ENCODE peak calls at places on chromosome 5, in seven cellular contexts. One of them, this sample, is unnamed.

GRCh38 chr5:108753331-108753730 is 5.6 kb downstream of the FER start:
- DNase-seq in fibroblast of lung: no peak
- DNase-seq in glutamatergic neuron: no peak
- DNase-seq in ascending aorta: no peak
- DNase-seq in kidney: no peak
- DNase-seq in mucosa of descending colon: no peak
- DNase-seq in Calu3: no peak
- DNase-seq in this sample: no peak

GRCh38 chr5:178940569-178941360 is at the start of gene ZNF454:
- DNase-seq in fibroblast of lung: peak
- DNase-seq in glutamatergic neuron: peak
- DNase-seq in ascending aorta: peak
- DNase-seq in kidney: peak
- DNase-seq in mucosa of descending colon: peak
- DNase-seq in Calu3: no peak
- DNase-seq in this sample: peak

GRCh38 chr5:95644351-95645042 is 2.1 kb upstream of the RFESD start:
- DNase-seq in fibroblast of lung: peak
- DNase-seq in glutamatergic neuron: peak
- DNase-seq in ascending aorta: peak
- DNase-seq in kidney: no peak
- DNase-seq in mucosa of descending colon: peak
- DNase-seq in Calu3: peak
- DNase-seq in this sample: no peak

GRCh38 chr5:169753795-169754194 is 116.7 kb downstream of the DOCK2 start:
- DNase-seq in fibroblast of lung: peak
- DNase-seq in glutamatergic neuron: no peak
- DNase-seq in ascending aorta: no peak
- DNase-seq in kidney: no peak
- DNase-seq in mucosa of descending colon: no peak
- DNase-seq in Calu3: no peak
- DNase-seq in this sample: no peak

GRCh38 chr5:78497573-78498533 is 137.4 kb downstream of the SCAMP1 start:
- DNase-seq in fibroblast of lung: no peak
- DNase-seq in glutamatergic neuron: no peak
- DNase-seq in ascending aorta: no peak
- DNase-seq in kidney: no peak
- DNase-seq in mucosa of descending colon: no peak
- DNase-seq in Calu3: no peak
- DNase-seq in this sample: no peak

GRCh38 chr5:26889810-26890209 is 148.6 kb downstream of the CDH9 start:
- DNase-seq in fibroblast of lung: no peak
- DNase-seq in glutamatergic neuron: no peak
- DNase-seq in ascending aorta: no peak
- DNase-seq in kidney: no peak
- DNase-seq in mucosa of descending colon: no peak
- DNase-seq in Calu3: no peak
- DNase-seq in this sample: no peak

GRCh38 chr5:78706381-78706780 is 57.8 kb upstream of the LHFPL2 start:
- DNase-seq in fibroblast of lung: no peak
- DNase-seq in glutamatergic neuron: no peak
- DNase-seq in ascending aorta: no peak
- DNase-seq in kidney: no peak
- DNase-seq in mucosa of descending colon: no peak
- DNase-seq in Calu3: no peak
- DNase-seq in this sample: no peak

GRCh38 chr5:53712327-53712726 is 151.9 kb downstream of the NDUFS4 start:
- DNase-seq in fibroblast of lung: no peak
- DNase-seq in glutamatergic neuron: no peak
- DNase-seq in ascending aorta: no peak
- DNase-seq in kidney: peak
- DNase-seq in mucosa of descending colon: no peak
- DNase-seq in Calu3: no peak
- DNase-seq in this sample: no peak

GRCh38 chr5:150141544-150142188 is 14.0 kb downstream of the PDGFRB start:
- DNase-seq in fibroblast of lung: peak
- DNase-seq in glutamatergic neuron: no peak
- DNase-seq in ascending aorta: no peak
- DNase-seq in kidney: peak
- DNase-seq in mucosa of descending colon: no peak
- DNase-seq in Calu3: no peak
- DNase-seq in this sample: no peak

GRCh38 chr5:132258102-132259060 is 885 bp downstream of the PDLIM4 start:
- DNase-seq in fibroblast of lung: peak
- DNase-seq in glutamatergic neuron: no peak
- DNase-seq in ascending aorta: peak
- DNase-seq in kidney: no peak
- DNase-seq in mucosa of descending colon: peak
- DNase-seq in Calu3: no peak
- DNase-seq in this sample: no peak

GRCh38 chr5:179219661-179220620 is 125.3 kb downstream of the ADAMTS2 start:
- DNase-seq in fibroblast of lung: no peak
- DNase-seq in glutamatergic neuron: no peak
- DNase-seq in ascending aorta: no peak
- DNase-seq in kidney: peak
- DNase-seq in mucosa of descending colon: no peak
- DNase-seq in Calu3: no peak
- DNase-seq in this sample: no peak

GRCh38 chr5:65032250-65032649 is 263.5 kb downstream of the CWC27 start:
- DNase-seq in fibroblast of lung: peak
- DNase-seq in glutamatergic neuron: no peak
- DNase-seq in ascending aorta: peak
- DNase-seq in kidney: no peak
- DNase-seq in mucosa of descending colon: no peak
- DNase-seq in Calu3: no peak
- DNase-seq in this sample: no peak

GRCh38 chr5:55338810-55339243 is 31.0 kb downstream of the MTREX start:
- DNase-seq in fibroblast of lung: no peak
- DNase-seq in glutamatergic neuron: no peak
- DNase-seq in ascending aorta: peak
- DNase-seq in kidney: no peak
- DNase-seq in mucosa of descending colon: no peak
- DNase-seq in Calu3: no peak
- DNase-seq in this sample: no peak

GRCh38 chr5:107135391-107135790 is 535.3 kb downstream of the EFNA5 start:
- DNase-seq in fibroblast of lung: peak
- DNase-seq in glutamatergic neuron: no peak
- DNase-seq in ascending aorta: no peak
- DNase-seq in kidney: no peak
- DNase-seq in mucosa of descending colon: no peak
- DNase-seq in Calu3: no peak
- DNase-seq in this sample: no peak

GRCh38 chr5:151682240-151682639 is 4.5 kb downstream of the SPARC start:
- DNase-seq in fibroblast of lung: peak
- DNase-seq in glutamatergic neuron: no peak
- DNase-seq in ascending aorta: no peak
- DNase-seq in kidney: no peak
- DNase-seq in mucosa of descending colon: no peak
- DNase-seq in Calu3: no peak
- DNase-seq in this sample: no peak

GRCh38 chr5:137761020-137761516 is 6.9 kb upstream of the HNRNPA0 start:
- DNase-seq in fibroblast of lung: no peak
- DNase-seq in glutamatergic neuron: no peak
- DNase-seq in ascending aorta: no peak
- DNase-seq in kidney: no peak
- DNase-seq in mucosa of descending colon: no peak
- DNase-seq in Calu3: peak
- DNase-seq in this sample: no peak

GRCh38 chr5:132026516-132027008 is 15.1 kb upstream of the ACSL6 start:
- DNase-seq in fibroblast of lung: no peak
- DNase-seq in glutamatergic neuron: no peak
- DNase-seq in ascending aorta: no peak
- DNase-seq in kidney: peak
- DNase-seq in mucosa of descending colon: peak
- DNase-seq in Calu3: no peak
- DNase-seq in this sample: no peak

GRCh38 chr5:178453224-178453623 is 137.0 kb downstream of the COL23A1 start:
- DNase-seq in fibroblast of lung: no peak
- DNase-seq in glutamatergic neuron: no peak
- DNase-seq in ascending aorta: no peak
- DNase-seq in kidney: no peak
- DNase-seq in mucosa of descending colon: no peak
- DNase-seq in Calu3: no peak
- DNase-seq in this sample: no peak

GRCh38 chr5:135443329-135443960 is 3.7 kb downstream of the DCANP1 start:
- DNase-seq in fibroblast of lung: no peak
- DNase-seq in glutamatergic neuron: no peak
- DNase-seq in ascending aorta: peak
- DNase-seq in kidney: no peak
- DNase-seq in mucosa of descending colon: no peak
- DNase-seq in Calu3: no peak
- DNase-seq in this sample: no peak
- TF ChIP-seq CTCF in fibroblast of lung: no peak
- TF ChIP-seq CTCF in glutamatergic neuron: no peak
- TF ChIP-seq CTCF in ascending aorta: no peak
- TF ChIP-seq CTCF in kidney: no peak
- TF ChIP-seq CTCF in mucosa of descending colon: no peak
- TF ChIP-seq CTCF in Calu3: no peak
- TF ChIP-seq CTCF in this sample: no peak

GRCh38 chr5:180332051-180332517 is 21.1 kb downstream of the GFPT2 start:
- DNase-seq in fibroblast of lung: peak
- DNase-seq in glutamatergic neuron: no peak
- DNase-seq in ascending aorta: no peak
- DNase-seq in kidney: peak
- DNase-seq in mucosa of descending colon: no peak
- DNase-seq in Calu3: no peak
- DNase-seq in this sample: no peak
- TF ChIP-seq CTCF in fibroblast of lung: peak
- TF ChIP-seq CTCF in glutamatergic neuron: no peak
- TF ChIP-seq CTCF in ascending aorta: no peak
- TF ChIP-seq CTCF in kidney: no peak
- TF ChIP-seq CTCF in mucosa of descending colon: no peak
- TF ChIP-seq CTCF in Calu3: no peak
- TF ChIP-seq CTCF in this sample: no peak

GRCh38 chr5:76145945-76146344 is 62.8 kb downstream of the SV2C start:
- DNase-seq in fibroblast of lung: no peak
- DNase-seq in glutamatergic neuron: no peak
- DNase-seq in ascending aorta: no peak
- DNase-seq in kidney: no peak
- DNase-seq in mucosa of descending colon: peak
- DNase-seq in Calu3: peak
- DNase-seq in this sample: no peak
- TF ChIP-seq CTCF in fibroblast of lung: no peak
- TF ChIP-seq CTCF in glutamatergic neuron: peak
- TF ChIP-seq CTCF in ascending aorta: no peak
- TF ChIP-seq CTCF in kidney: no peak
- TF ChIP-seq CTCF in mucosa of descending colon: no peak
- TF ChIP-seq CTCF in Calu3: no peak
- TF ChIP-seq CTCF in this sample: peak

GRCh38 chr5:32522429-32523143 is 62.8 kb upstream of the SUB1 start:
- DNase-seq in fibroblast of lung: peak
- DNase-seq in glutamatergic neuron: no peak
- DNase-seq in ascending aorta: no peak
- DNase-seq in kidney: no peak
- DNase-seq in mucosa of descending colon: peak
- DNase-seq in Calu3: no peak
- DNase-seq in this sample: no peak

GRCh38 chr5:32520326-32520725 is 65.0 kb upstream of the SUB1 start:
- DNase-seq in fibroblast of lung: peak
- DNase-seq in glutamatergic neuron: no peak
- DNase-seq in ascending aorta: no peak
- DNase-seq in kidney: no peak
- DNase-seq in mucosa of descending colon: no peak
- DNase-seq in Calu3: no peak
- DNase-seq in this sample: no peak

GRCh38 chr5:32526815-32527214 is 58.5 kb upstream of the SUB1 start:
- DNase-seq in fibroblast of lung: no peak
- DNase-seq in glutamatergic neuron: no peak
- DNase-seq in ascending aorta: no peak
- DNase-seq in kidney: no peak
- DNase-seq in mucosa of descending colon: no peak
- DNase-seq in Calu3: no peak
- DNase-seq in this sample: no peak

GRCh38 chr5:32520995-32521394 is 64.4 kb upstream of the SUB1 start:
- DNase-seq in fibroblast of lung: peak
- DNase-seq in glutamatergic neuron: no peak
- DNase-seq in ascending aorta: no peak
- DNase-seq in kidney: no peak
- DNase-seq in mucosa of descending colon: no peak
- DNase-seq in Calu3: no peak
- DNase-seq in this sample: no peak

DNA sequence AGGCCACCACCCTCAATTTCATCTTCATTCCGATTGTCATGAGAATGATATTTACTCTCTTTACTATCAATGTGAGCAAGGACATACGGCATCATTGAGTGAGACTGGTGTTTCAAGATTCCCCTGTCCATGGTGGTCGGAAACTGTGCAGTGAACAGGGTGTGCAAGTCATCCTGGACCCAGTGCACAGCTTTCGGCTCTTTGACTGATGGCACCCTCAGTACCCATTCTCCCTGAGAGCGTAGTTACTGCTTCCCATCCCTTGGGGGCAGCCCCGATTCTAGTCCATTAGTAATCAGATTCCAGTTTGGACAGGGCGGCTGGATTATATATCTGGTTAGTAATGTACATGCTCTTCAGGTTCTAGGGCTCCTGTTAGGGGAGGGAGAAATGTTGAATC is 61.7 kb upstream of the SUB1 start:
- DNase-seq in fibroblast of lung: no peak
- DNase-seq in glutamatergic neuron: no peak
- DNase-seq in ascending aorta: no peak
- DNase-seq in kidney: no peak
- DNase-seq in mucosa of descending colon: no peak
- DNase-seq in Calu3: peak
- DNase-seq in this sample: no peak
- TF ChIP-seq CTCF in fibroblast of lung: no peak
- TF ChIP-seq CTCF in glutamatergic neuron: no peak
- TF ChIP-seq CTCF in ascending aorta: no peak
- TF ChIP-seq CTCF in kidney: no peak
- TF ChIP-seq CTCF in mucosa of descending colon: no peak
- TF ChIP-seq CTCF in Calu3: no peak
- TF ChIP-seq CTCF in this sample: peak

GRCh38 chr5:176879663-176880392 is 19.3 kb downstream of the HK3 start:
- DNase-seq in fibroblast of lung: no peak
- DNase-seq in glutamatergic neuron: no peak
- DNase-seq in ascending aorta: no peak
- DNase-seq in kidney: no peak
- DNase-seq in mucosa of descending colon: no peak
- DNase-seq in Calu3: no peak
- DNase-seq in this sample: no peak

GRCh38 chr5:176881816-176882565 is 17.2 kb downstream of the HK3 start:
- DNase-seq in fibroblast of lung: no peak
- DNase-seq in glutamatergic neuron: no peak
- DNase-seq in ascending aorta: no peak
- DNase-seq in kidney: peak
- DNase-seq in mucosa of descending colon: no peak
- DNase-seq in Calu3: no peak
- DNase-seq in this sample: no peak

GRCh38 chr5:176878906-176879662 is 20.1 kb downstream of the HK3 start:
- DNase-seq in fibroblast of lung: no peak
- DNase-seq in glutamatergic neuron: no peak
- DNase-seq in ascending aorta: no peak
- DNase-seq in kidney: no peak
- DNase-seq in mucosa of descending colon: no peak
- DNase-seq in Calu3: no peak
- DNase-seq in this sample: no peak

GRCh38 chr5:176881021-176881749 is 18.0 kb downstream of the HK3 start:
- DNase-seq in fibroblast of lung: no peak
- DNase-seq in glutamatergic neuron: no peak
- DNase-seq in ascending aorta: no peak
- DNase-seq in kidney: peak
- DNase-seq in mucosa of descending colon: no peak
- DNase-seq in Calu3: no peak
- DNase-seq in this sample: no peak

GRCh38 chr5:176880393-176881020 is 18.6 kb downstream of the HK3 start:
- DNase-seq in fibroblast of lung: no peak
- DNase-seq in glutamatergic neuron: no peak
- DNase-seq in ascending aorta: no peak
- DNase-seq in kidney: peak
- DNase-seq in mucosa of descending colon: no peak
- DNase-seq in Calu3: no peak
- DNase-seq in this sample: no peak
- TF ChIP-seq CTCF in fibroblast of lung: no peak
- TF ChIP-seq CTCF in glutamatergic neuron: no peak
- TF ChIP-seq CTCF in ascending aorta: no peak
- TF ChIP-seq CTCF in kidney: no peak
- TF ChIP-seq CTCF in mucosa of descending colon: no peak
- TF ChIP-seq CTCF in Calu3: no peak
- TF ChIP-seq CTCF in this sample: no peak

This sample was measured in D721Med.